ENCODE peak calls at places on chromosomes 3 and 15, in five cellular contexts. B is GM12878, Z is stomach, D is ovary, K is sigmoid colon. F is an unnamed sample.

GRCh38 chr15:65409284-65409631 is 13.5 kb downstream of the IGDCC4 start:
- DNase-seq in D (no peak), K (no peak), B (no peak), Z (no peak), F (no peak)

GRCh38 chr15:48307586-48307985 is 23.6 kb upstream of the DUT start:
- DNase-seq in B (no peak), Z (no peak), D (no peak), K (no peak), F (no peak)

GRCh38 chr3:179991877-179992276 is 44.9 kb downstream of the PEX5L start:
- DNase-seq in D (no peak), B (no peak), K (no peak), Z (no peak), F (no peak)

GRCh38 chr3:149486726-149487125 is 12.2 kb downstream of the TM4SF4 start:
- DNase-seq in B (no peak), D (no peak), Z (no peak), K (no peak), F (no peak)

GRCh38 chr3:130968231-130968630 is 58.4 kb downstream of the ASTE1 start:
- DNase-seq in D (no peak), B (no peak), K (no peak), Z (no peak), F (no peak)

GRCh38 chr3:11724615-11725339 is 81.1 kb upstream of the VGLL4 start:
- DNase-seq in B (peak; percentile 30), Z (no peak), K (no peak), D (no peak), F (no peak)

GRCh38 chr3:53227993-53228885 is 27.6 kb downstream of the TKT start:
- DNase-seq in Z (no peak), D (no peak), K (no peak), B (no peak), F (no peak)

GRCh38 chr15:101118116-101118515 is 133.7 kb downstream of the CHSY1 start:
- DNase-seq in B (no peak), K (no peak), Z (no peak), D (no peak), F (no peak)

GRCh38 chr15:67542462-67543347 is at the start of gene MAP2K5:
- DNase-seq in D (peak; percentile 81), B (no peak), Z (peak; percentile 88), K (peak; percentile 91), F (peak; percentile 93)

GRCh38 chr15:77059761-77060345 is 11.1 kb downstream of the TSPAN3 start:
- DNase-seq in Z (no peak), D (no peak), B (peak; percentile 34), K (no peak), F (no peak)

GRCh38 chr15:100049483-100049882 is 292.3 kb downstream of the ADAMTS17 start:
- DNase-seq in B (no peak), Z (no peak), D (no peak), K (no peak), F (peak; percentile 41)

GRCh38 chr3:14517601-14518431 is 22.3 kb downstream of the GRIP2 start:
- DNase-seq in B (no peak), Z (no peak), D (peak; percentile 9), K (peak; percentile 46), F (peak; percentile 52)

GRCh38 chr3:32026583-32026982 is 45.0 kb downstream of the ZNF860 start:
- DNase-seq in D (no peak), Z (no peak), B (no peak), K (no peak), F (no peak)

GRCh38 chr3:14285526-14285925 is 106.9 kb downstream of the LSM3 start:
- DNase-seq in K (no peak), B (no peak), D (no peak), Z (no peak), F (no peak)

GRCh38 chr3:129022114-129022994 is 21.2 kb downstream of the EFCC1 start:
- DNase-seq in D (peak; percentile 81), Z (peak; percentile 57), B (no peak), K (peak; percentile 96), F (peak; percentile 90)

GRCh38 chr3:183227586-183227985 is 25.5 kb upstream of the B3GNT5 start:
- DNase-seq in B (no peak), K (no peak), D (no peak), Z (no peak), F (no peak)

GRCh38 chr15:77411614-77411976 is 8.3 kb downstream of the PEAK1 start:
- DNase-seq in Z (no peak), B (no peak), D (no peak), K (no peak), F (no peak)

GRCh38 chr15:74006774-74007639 is 12.5 kb downstream of the PML start:
- DNase-seq in Z (no peak), D (no peak), K (peak; percentile 75), B (no peak), F (no peak)

GRCh38 chr3:196016485-196016884 is 65.4 kb downstream of the TFRC start:
- DNase-seq in B (no peak), D (no peak), K (no peak), Z (no peak), F (no peak)

GRCh38 chr15:51405646-51406194 is 64.3 kb downstream of the GLDN start:
- DNase-seq in K (no peak), B (no peak), Z (no peak), D (no peak), F (no peak)

GRCh38 chr3:63818282-63819150 is 583 bp upstream of the C3orf49 start:
- DNase-seq in D (peak; percentile 69), B (peak; percentile 19), K (peak; percentile 72), Z (peak; percentile 70), F (no peak)

GRCh38 chr3:70064194-70064787 is 64.8 kb downstream of the SAMMSON start:
- DNase-seq in Z (no peak), K (no peak), D (peak; percentile 19), B (peak; percentile 1), F (no peak)

GRCh38 chr15:89813381-89814111 is 1.1 kb downstream of the ANPEP start:
- DNase-seq in D (no peak), Z (no peak), K (no peak), B (no peak), F (no peak)

GRCh38 chr3:49397470-49397869 is 14.3 kb downstream of the RHOA start:
- DNase-seq in Z (no peak), B (no peak), K (no peak), D (no peak), F (no peak)

GRCh38 chr15:99863527-99864198 is 130.4 kb upstream of the LYSMD4 start:
- DNase-seq in Z (no peak), B (no peak), K (no peak), D (no peak), F (no peak)

GRCh38 chr15:65355173-65355982 is 22.4 kb downstream of the IGDCC3 start:
- DNase-seq in Z (no peak), B (no peak), K (no peak), D (no peak), F (no peak)

GRCh38 chr3:63707731-63708130 is 55.3 kb downstream of the SNTN start:
- DNase-seq in D (no peak), K (no peak), B (no peak), Z (no peak), F (no peak)

GRCh38 chr3:41485484-41485883 is 286.2 kb downstream of the CTNNB1 start:
- DNase-seq in B (no peak), D (no peak), Z (no peak), K (no peak), F (no peak)

GRCh38 chr15:75043509-75044257 is 20.3 kb downstream of the PPCDC start:
- DNase-seq in B (peak; percentile 93), D (peak; percentile 99), K (peak; percentile 98), Z (peak; percentile 82), F (peak; percentile 96)

GRCh38 chr15:75045332-75046015 is 22.1 kb downstream of the PPCDC start:
- DNase-seq in Z (no peak), K (no peak), D (no peak), B (peak; percentile 78), F (no peak)

GRCh38 chr15:75044258-75044878 is 21.0 kb downstream of the PPCDC start:
- DNase-seq in K (no peak), B (no peak), D (no peak), Z (no peak), F (no peak)

GRCh38 chr15:75038948-75039533 is 15.7 kb downstream of the PPCDC start:
- DNase-seq in K (no peak), D (no peak), B (no peak), Z (no peak), F (no peak)

GRCh38 chr15:75042730-75043508 is 19.5 kb downstream of the PPCDC start:
- DNase-seq in D (peak; percentile 62), K (peak; percentile 84), B (peak; percentile 100), Z (peak; percentile 86), F (peak; percentile 87)
- TF ChIP-seq EP300 in D (no peak), K (no peak), B (peak; percentile 99), Z (no peak), F (no peak)

DNA sequence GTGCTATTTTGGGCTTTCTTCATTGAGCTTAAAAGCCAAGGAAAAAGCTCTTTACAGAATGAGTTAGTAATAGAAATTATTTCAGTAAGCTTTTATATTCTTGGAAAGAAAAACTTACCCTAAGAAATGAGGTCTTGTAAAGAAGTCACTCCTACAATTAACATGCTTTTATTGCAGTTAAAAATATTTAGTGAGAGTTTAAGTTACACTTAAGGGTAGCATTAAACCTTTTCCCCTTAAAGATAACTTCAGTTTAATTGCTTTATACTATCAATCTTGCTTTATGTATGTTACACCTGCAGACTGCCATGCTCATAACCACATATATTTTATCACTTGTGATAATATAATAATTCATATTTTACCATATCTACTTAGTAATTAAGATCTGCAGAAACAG is 426.2 kb downstream of the PLCL2 start:
- DNase-seq in B (no peak), Z (no peak), K (no peak), D (no peak), F (no peak)
- H3K9me3 ChIP-seq in B (no peaks in the 10 kb centered on the region), Z (no peaks in the 10 kb centered on the region), K (no peaks in the 10 kb centered on the region), D (no peaks in the 10 kb centered on the region), F (no peaks in the 10 kb centered on the region)

GRCh38 chr3:98875535-98875934 is 26.0 kb downstream of the DCBLD2 start:
- DNase-seq in D (no peak), B (no peak), Z (no peak), K (no peak), F (no peak)

GRCh38 chr3:98874602-98875249 is 26.8 kb downstream of the DCBLD2 start:
- DNase-seq in Z (no peak), B (no peak), D (no peak), K (no peak), F (no peak)

GRCh38 chr3:98877132-98877531 is 24.4 kb downstream of the DCBLD2 start:
- DNase-seq in B (no peak), K (no peak), D (no peak), Z (no peak), F (no peak)
- H3K36me3 ChIP-seq in B (no peaks in the 10 kb centered on the region), K (peaks cover 7% of the 10 kb centered on the region), D (no peaks in the 10 kb centered on the region), Z (no peaks in the 10 kb centered on the region), F (peaks cover 7% of the 10 kb centered on the region)

DNA sequence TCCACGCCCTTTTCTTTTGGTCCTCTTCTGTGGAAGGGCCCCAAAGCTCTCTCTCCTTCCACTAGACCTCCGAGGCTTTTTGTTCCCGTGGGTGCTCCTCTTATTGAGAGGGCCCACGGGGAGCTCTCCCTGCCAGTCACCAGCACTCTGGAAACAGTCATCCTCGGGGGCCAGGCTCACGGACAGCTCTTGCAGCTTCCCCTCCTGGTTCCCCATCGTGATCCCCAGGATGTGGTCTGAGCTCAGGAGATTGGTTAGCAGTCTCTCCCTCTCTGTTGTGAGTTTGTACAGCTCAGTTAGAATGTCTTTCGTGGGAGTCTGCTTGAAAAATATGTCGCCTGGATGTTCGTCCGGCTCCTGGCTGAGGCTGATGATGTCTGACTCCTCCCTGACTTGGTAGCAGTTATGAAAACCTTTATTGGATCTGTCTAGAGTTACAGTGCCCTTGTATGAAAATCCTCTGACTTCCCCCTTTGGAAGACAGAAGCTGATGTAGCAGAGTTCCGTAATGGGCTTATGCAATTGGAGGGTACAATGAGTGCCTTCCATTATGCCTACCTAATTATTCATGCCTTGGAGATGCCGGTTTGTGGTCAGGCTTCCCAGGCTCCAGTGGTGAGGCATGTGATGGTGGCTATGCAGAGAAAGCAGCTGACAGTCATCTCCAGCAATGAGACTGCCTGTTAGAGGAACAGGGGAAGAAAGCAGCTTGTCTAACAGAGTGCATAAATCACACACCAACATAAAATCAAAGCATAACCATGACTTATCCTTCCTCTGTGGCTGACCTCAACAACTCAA is 39.9 kb downstream of the FMN1 start:
- DNase-seq in Z (no peak), B (no peak), K (peak; percentile 76), D (no peak), F (no peak)
- TF ChIP-seq EP300 in Z (no peak), B (no peak), K (no peak), D (no peak), F (no peak)